ENCODE peak calls at places on chromosomes 1 and 21, in ten cellular contexts. O, I, V, G, R, L, Y, W, U and C are unnamed samples.

GRCh38 chr1:114088392-114089299 is 65.0 kb downstream of the SYT6 start:
- DNase-seq in Y (no peak), I (no peak), U (no peak), R (no peak), V (no peak), L (no peak), G (no peak), W (no peak), O (no peak), C (no peak)

GRCh38 chr1:91549041-91549735 is 48.5 kb downstream of the CDC7 start:
- DNase-seq in W (no peak), G (no peak), Y (peak; percentile 33), I (peak; percentile 98), O (no peak), V (no peak), L (no peak), U (no peak), R (no peak), C (no peak)

GRCh38 chr1:149993181-149993580 is 17.3 kb downstream of the OTUD7B start:
- DNase-seq in I (no peak), W (no peak), G (no peak), L (no peak), Y (no peak), O (no peak), V (no peak), U (no peak), R (no peak), C (no peak)

GRCh38 chr1:163561570-163562295 is 240.0 kb downstream of the NUF2 start:
- DNase-seq in Y (peak; percentile 16), O (peak; percentile 8), W (no peak), L (peak; percentile 6), I (no peak), U (no peak), R (peak; percentile 53), V (no peak), G (peak; percentile 5), C (no peak)

GRCh38 chr1:167767794-167768193 is 46.0 kb downstream of the MPZL1 start:
- DNase-seq in R (no peak), V (no peak), O (no peak), L (no peak), G (no peak), I (no peak), Y (no peak), U (no peak), W (no peak), C (no peak)

GRCh38 chr1:246680180-246680579 is 44.0 kb upstream of the SCCPDH start:
- DNase-seq in I (no peak), V (no peak), G (no peak), O (no peak), W (no peak), R (no peak), L (no peak), U (no peak), Y (no peak), C (no peak)

GRCh38 chr1:236156512-236157208 is 14.3 kb downstream of the GPR137B start:
- DNase-seq in O (no peak), L (no peak), W (peak; percentile 91), G (no peak), Y (peak; percentile 45), I (peak; percentile 53), R (no peak), U (no peak), V (peak; percentile 91), C (peak; percentile 79)

GRCh38 chr1:81802601-81803422 is 2.1 kb downstream of the ADGRL2 start:
- DNase-seq in U (no peak), O (peak; percentile 76), W (peak; percentile 23), I (no peak), Y (peak; percentile 34), L (peak; percentile 44), G (peak; percentile 77), R (no peak), V (peak; percentile 16), C (peak; percentile 94)

GRCh38 chr1:245475116-245475515 is 320.3 kb downstream of the KIF26B start:
- DNase-seq in U (no peak), I (no peak), O (no peak), Y (no peak), R (no peak), V (no peak), G (no peak), W (no peak), L (peak; percentile 26), C (no peak)

GRCh38 chr1:223886516-223886921 is 40.8 kb upstream of the TP53BP2 start:
- DNase-seq in L (no peak), G (no peak), U (no peak), V (no peak), W (no peak), I (no peak), Y (no peak), R (no peak), O (no peak), C (no peak)

GRCh38 chr1:212073490-212073889 is 37.9 kb downstream of the DTL start:
- DNase-seq in W (no peak), O (no peak), G (no peak), V (no peak), U (no peak), Y (no peak), L (no peak), R (no peak), I (no peak), C (no peak)

GRCh38 chr1:109208847-109209463 is 4.8 kb upstream of the SARS1 start:
- DNase-seq in V (no peak), W (no peak), I (no peak), L (peak; percentile 28), U (no peak), O (no peak), R (no peak), Y (no peak), G (no peak), C (no peak)

GRCh38 chr1:175537571-175537970 is 205.8 kb downstream of the TNR start:
- DNase-seq in L (no peak), R (no peak), W (no peak), I (no peak), U (no peak), Y (no peak), V (no peak), O (no peak), G (no peak), C (no peak)

GRCh38 chr1:43978551-43979260 is at the start of gene B4GALT2:
- DNase-seq in W (peak; percentile 91), O (peak; percentile 48), R (no peak), G (peak; percentile 38), U (peak; percentile 21), Y (peak; percentile 64), V (peak; percentile 91), I (no peak), L (no peak), C (no peak)

GRCh38 chr21:45709696-45710268 is 66.3 kb downstream of the PCBP3 start:
- DNase-seq in I (no peak), O (no peak), R (no peak), Y (no peak), L (no peak), G (no peak), U (no peak), W (no peak), V (no peak), C (no peak)

GRCh38 chr21:34579411-34579810 is 35.5 kb downstream of the RCAN1 start:
- DNase-seq in W (no peak), I (no peak), U (no peak), R (no peak), O (no peak), G (no peak), Y (no peak), L (peak; percentile 61), V (no peak), C (no peak)

GRCh38 chr1:202860744-202861419 is 28.1 kb downstream of the RABIF start:
- DNase-seq in U (no peak), R (peak; percentile 41), I (no peak), Y (peak; percentile 92), V (peak; percentile 57), G (peak; percentile 56), O (peak; percentile 44), L (no peak), W (peak; percentile 46), C (no peak)

GRCh38 chr1:154148787-154149186 is 6.1 kb downstream of the NUP210L start:
- DNase-seq in U (no peak), G (no peak), O (peak; percentile 18), Y (no peak), L (no peak), R (no peak), V (peak; percentile 52), W (peak; percentile 45), I (peak; percentile 50), C (no peak)

GRCh38 chr1:235160395-235160964 is 570 bp downstream of the RBM34 start:
- DNase-seq in I (peak; percentile 73), R (peak; percentile 46), G (no peak), L (peak; percentile 34), U (no peak), W (peak; percentile 61), O (peak; percentile 68), V (peak; percentile 65), Y (no peak), C (no peak)

GRCh38 chr1:47663286-47663685 is 225.4 kb downstream of the FOXD2 start:
- DNase-seq in V (no peak), W (no peak), R (no peak), U (no peak), L (no peak), G (no peak), I (peak; percentile 31), O (no peak), Y (no peak), C (no peak)

GRCh38 chr1:6497215-6497866 is 5.9 kb upstream of the PLEKHG5 start:
- DNase-seq in U (no peak), G (peak; percentile 50), O (peak; percentile 65), L (no peak), V (peak; percentile 87), W (peak; percentile 73), Y (peak; percentile 36), I (peak; percentile 31), R (peak; percentile 29), C (peak; percentile 88)